ENCODE peak calls at places on chromosomes 11 and 22, in six cellular contexts. L, E, B, K, C and M are unnamed samples.

GRCh38 chr22:39908737-39909136 is 7.9 kb downstream of the GRAP2 start:
- DNase-seq in L (peak; percentile 8), E (no peak), B (no peak), K (peak; percentile 12), C (no peak), M (no peak)

GRCh38 chr11:66080055-66080817 is 10.2 kb downstream of the PACS1 start:
- DNase-seq in L (peak; percentile 82), E (no peak), B (no peak), K (peak; percentile 90), C (no peak), M (peak; percentile 80)

GRCh38 chr11:19394525-19395016 is 153.8 kb upstream of the E2F8 start:
- DNase-seq in L (no peak), E (no peak), B (no peak), K (no peak), C (no peak), M (no peak)

GRCh38 chr11:34604909-34605308 is 16.0 kb upstream of the EHF start:
- DNase-seq in L (no peak), E (no peak), B (no peak), K (no peak), C (no peak), M (no peak)

GRCh38 chr11:116422976-116423375 is 349.8 kb downstream of the BUD13 start:
- DNase-seq in L (no peak), E (no peak), B (peak; percentile 69), K (no peak), C (peak; percentile 23), M (no peak)

GRCh38 chr22:28874061-28874460 is 9.3 kb upstream of the ZNRF3 start:
- DNase-seq in L (no peak), E (no peak), B (no peak), K (no peak), C (no peak), M (no peak)

GRCh38 chr22:25090225-25090651 is 109.4 kb upstream of the CRYBB3 start:
- DNase-seq in L (no peak), E (no peak), B (no peak), K (no peak), C (no peak), M (no peak)

GRCh38 chr11:102500829-102501228 is 29.7 kb downstream of the MMP7 start:
- DNase-seq in L (no peak), E (no peak), B (no peak), K (no peak), C (no peak), M (no peak)

GRCh38 chr22:38947321-38948112 is 9.9 kb upstream of the APOBEC3A start:
- DNase-seq in L (no peak), E (peak; percentile 20), B (no peak), K (no peak), C (no peak), M (peak; percentile 12)

GRCh38 chr11:75597636-75598035 is 35.6 kb downstream of the SERPINH1 start:
- DNase-seq in L (no peak), E (peak; percentile 29), B (peak; percentile 75), K (peak; percentile 36), C (no peak), M (no peak)

GRCh38 chr11:62337682-62338181 is 484 bp downstream of the ASRGL1 start:
- DNase-seq in L (no peak), E (peak; percentile 23), B (peak; percentile 48), K (peak; percentile 23), C (no peak), M (no peak)

GRCh38 chr22:46866591-46866990 is 104.1 kb downstream of the TBC1D22A start:
- DNase-seq in L (peak; percentile 92), E (no peak), B (no peak), K (peak; percentile 87), C (peak; percentile 38), M (peak; percentile 83)

GRCh38 chr11:115368616-115369015 is 135.6 kb downstream of the CADM1 start:
- DNase-seq in L (no peak), E (no peak), B (no peak), K (no peak), C (no peak), M (no peak)

GRCh38 chr11:32435152-32435480 is 223 bp downstream of the WT1 start:
- DNase-seq in L (no peak), E (no peak), B (no peak), K (no peak), C (no peak), M (no peak)

GRCh38 chr11:129258205-129258604 is 66.1 kb upstream of the ARHGAP32 start:
- DNase-seq in L (no peak), E (no peak), B (no peak), K (no peak), C (no peak), M (no peak)

GRCh38 chr11:127890026-127890611 is 697.2 kb downstream of the ETS1 start:
- DNase-seq in L (peak; percentile 17), E (no peak), B (no peak), K (no peak), C (no peak), M (peak; percentile 30)

GRCh38 chr11:19697721-19698121 is 14.9 kb upstream of the NAV2 start:
- DNase-seq in L (no peak), E (no peak), B (no peak), K (no peak), C (no peak), M (no peak)

DNA sequence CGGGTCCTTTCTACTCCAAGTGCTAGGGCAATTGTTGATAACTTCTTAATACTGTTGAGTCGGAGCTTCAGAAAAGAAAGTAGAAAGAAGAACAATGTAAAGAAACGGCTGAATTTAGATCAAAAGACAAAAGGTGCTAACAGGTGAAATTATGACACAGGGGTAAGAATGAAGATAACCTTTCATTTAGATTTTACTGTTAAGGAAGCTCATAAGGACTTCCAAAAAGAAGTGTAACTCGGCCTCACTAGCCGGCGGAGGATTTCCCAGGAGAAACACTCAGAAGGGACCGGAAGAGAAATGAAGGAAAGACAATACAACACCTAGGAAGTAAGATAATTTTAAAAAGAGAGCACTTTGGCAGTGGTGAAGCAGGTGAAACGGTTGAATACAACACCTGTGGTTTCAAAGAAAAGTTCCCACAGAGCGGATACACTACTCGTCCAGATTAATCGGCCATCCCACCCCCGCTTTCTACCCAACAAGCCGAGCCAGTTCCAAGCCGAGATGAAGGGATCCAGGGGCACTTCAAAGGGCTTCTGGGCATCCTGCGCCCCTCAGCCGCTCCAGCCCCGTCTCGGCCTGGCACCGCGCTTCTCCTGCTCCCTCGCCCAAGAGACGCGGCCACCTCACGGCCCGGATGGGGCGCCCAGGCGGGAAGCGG is 737 bp downstream of the PPP2R1B start:
- DNase-seq in L (no peak), E (no peak), B (no peak), K (peak; percentile 22), C (peak; percentile 15), M (no peak)
- H3K18ac ChIP-seq in L (peak overlapping the region; percentile 37), E (peak overlapping the region; percentile 95), B (no peak overlapping the region), K (peak overlapping the region; percentile 79), C (peak overlapping the region; percentile 35), M (peak overlapping the region; percentile 98)

GRCh38 chr11:77144854-77145428 is 16.9 kb downstream of the MYO7A start:
- DNase-seq in L (no peak), E (no peak), B (no peak), K (no peak), C (no peak), M (no peak)

GRCh38 chr11:77147668-77148321 is 19.7 kb downstream of the MYO7A start:
- DNase-seq in L (no peak), E (no peak), B (peak; percentile 86), K (no peak), C (peak; percentile 29), M (no peak)

GRCh38 chr11:77146261-77147035 is 18.4 kb downstream of the MYO7A start:
- DNase-seq in L (no peak), E (no peak), B (no peak), K (no peak), C (no peak), M (no peak)

GRCh38 chr11:77148963-77149715 is 21.1 kb downstream of the MYO7A start:
- DNase-seq in L (no peak), E (no peak), B (no peak), K (no peak), C (no peak), M (no peak)

GRCh38 chr11:77147036-77147315 is 18.9 kb downstream of the MYO7A start:
- DNase-seq in L (no peak), E (no peak), B (no peak), K (no peak), C (no peak), M (no peak)
- H3K14ac ChIP-seq in L (no peak overlapping the region), E (no peak overlapping the region), B (no peak overlapping the region), K (no peak overlapping the region), C (no peak overlapping the region), M (no peak overlapping the region)

GRCh38 chr11:70873736-70874412 is 378.5 kb downstream of the SHANK2 start:
- DNase-seq in L (no peak), E (no peak), B (no peak), K (no peak), C (no peak), M (no peak)

GRCh38 chr11:70871881-70872280 is 380.5 kb downstream of the SHANK2 start:
- DNase-seq in L (peak; percentile 30), E (no peak), B (no peak), K (peak; percentile 59), C (no peak), M (no peak)

GRCh38 chr11:70876685-70877084 is 375.7 kb downstream of the SHANK2 start:
- DNase-seq in L (no peak), E (no peak), B (no peak), K (peak; percentile 10), C (no peak), M (no peak)

GRCh38 chr11:70872299-70872698 is 380.1 kb downstream of the SHANK2 start:
- DNase-seq in L (no peak), E (no peak), B (no peak), K (no peak), C (no peak), M (no peak)

GRCh38 chr11:70872950-70873735 is 379.2 kb downstream of the SHANK2 start:
- DNase-seq in L (no peak), E (no peak), B (peak; percentile 68), K (peak; percentile 17), C (peak; percentile 10), M (no peak)
- H3K18ac ChIP-seq in L (no peak overlapping the region), E (peak overlapping the region; percentile 45), B (peak overlapping the region; percentile 80), K (no peak overlapping the region), C (no peak overlapping the region), M (peak overlapping the region; percentile 15)

GRCh38 chr11:90756617-90757016 is 533.8 kb upstream of the CHORDC1 start:
- DNase-seq in L (no peak), E (no peak), B (no peak), K (no peak), C (no peak), M (no peak)
- H3K14ac ChIP-seq in L (no peak overlapping the region), E (no peak overlapping the region), B (no peak overlapping the region), K (no peak overlapping the region), C (no peak overlapping the region), M (no peak overlapping the region)

GRCh38 chr11:64249563-64250405 is 1.5 kb upstream of the PLCB3 start:
- DNase-seq in L (no peak), E (no peak), B (peak; percentile 82), K (no peak), C (no peak), M (no peak)

GRCh38 chr11:64251722-64251985 is 324 bp downstream of the PLCB3 start:
- DNase-seq in L (no peak), E (no peak), B (no peak), K (no peak), C (no peak), M (no peak)

GRCh38 chr11:64251986-64252837 is 882 bp downstream of the PLCB3 start:
- DNase-seq in L (no peak), E (no peak), B (no peak), K (peak; percentile 51), C (no peak), M (no peak)

GRCh38 chr11:64250406-64250874 is 890 bp upstream of the PLCB3 start:
- DNase-seq in L (no peak), E (no peak), B (no peak), K (no peak), C (no peak), M (no peak)

GRCh38 chr11:64250875-64251721 is at the start of gene PLCB3:
- DNase-seq in L (no peak), E (peak; percentile 76), B (peak; percentile 75), K (peak; percentile 44), C (no peak), M (peak; percentile 72)
- H3K18ac ChIP-seq in L (peak within 1 kb of the TSS; percentile 68), E (peak within 1 kb of the TSS; percentile 98), B (peak within 1 kb of the TSS; percentile 93), K (peak within 1 kb of the TSS; percentile 71), C (peak within 1 kb of the TSS; percentile 99), M (peak within 1 kb of the TSS; percentile 76)